ENCODE peak calls at places on chromosome 3, in ten cellular contexts. One of them, this sample, is unnamed.

GRCh38 chr3:16917256-16917935 is 32.6 kb downstream of the PLCL2 start:
- DNase-seq in activated naive CD8-positive, alpha-beta T cell treated with anti-CD3 and anti-CD28 coated beads, Interleukin-2, amount 50 U/mL, for 24 hours: no peak
- DNase-seq in stimulated activated CD4-positive, alpha-beta T cell treated with anti-CD3 and anti-CD28 coated beads, Interleukin-1b, Interleukin-23, amount 100 ng/mL, for 24 hours: no peak
- DNase-seq in T1000: peak
- DNase-seq in NCI-H774: no peak
- DNase-seq in HT1080: peak
- DNase-seq in kidney epithelial cell: peak
- DNase-seq in fibroblast of pulmonary artery: no peak
- DNase-seq in neural progenitor cell: no peak
- DNase-seq in NCI-H748 treated with DMSO at 0.1 percent for 48 hours: no peak
- DNase-seq in this sample: no peak

GRCh38 chr3:177827517-177828249 is 630.4 kb upstream of the TBL1XR1 start:
- DNase-seq in activated naive CD8-positive, alpha-beta T cell treated with anti-CD3 and anti-CD28 coated beads, Interleukin-2, amount 50 U/mL, for 24 hours: no peak
- DNase-seq in stimulated activated CD4-positive, alpha-beta T cell treated with anti-CD3 and anti-CD28 coated beads, Interleukin-1b, Interleukin-23, amount 100 ng/mL, for 24 hours: no peak
- DNase-seq in T1000: peak
- DNase-seq in NCI-H774: no peak
- DNase-seq in HT1080: peak
- DNase-seq in kidney epithelial cell: peak
- DNase-seq in fibroblast of pulmonary artery: peak
- DNase-seq in neural progenitor cell: no peak
- DNase-seq in NCI-H748 treated with DMSO at 0.1 percent for 48 hours: no peak
- DNase-seq in this sample: no peak

GRCh38 chr3:52397676-52398399 is 47.1 kb downstream of the SEMA3G start:
- DNase-seq in activated naive CD8-positive, alpha-beta T cell treated with anti-CD3 and anti-CD28 coated beads, Interleukin-2, amount 50 U/mL, for 24 hours: no peak
- DNase-seq in stimulated activated CD4-positive, alpha-beta T cell treated with anti-CD3 and anti-CD28 coated beads, Interleukin-1b, Interleukin-23, amount 100 ng/mL, for 24 hours: no peak
- DNase-seq in T1000: no peak
- DNase-seq in NCI-H774: no peak
- DNase-seq in HT1080: no peak
- DNase-seq in kidney epithelial cell: no peak
- DNase-seq in fibroblast of pulmonary artery: no peak
- DNase-seq in neural progenitor cell: no peak
- DNase-seq in NCI-H748 treated with DMSO at 0.1 percent for 48 hours: no peak
- DNase-seq in this sample: no peak

GRCh38 chr3:183868804-183869203 is 15.9 kb downstream of the PARL start:
- DNase-seq in activated naive CD8-positive, alpha-beta T cell treated with anti-CD3 and anti-CD28 coated beads, Interleukin-2, amount 50 U/mL, for 24 hours: no peak
- DNase-seq in stimulated activated CD4-positive, alpha-beta T cell treated with anti-CD3 and anti-CD28 coated beads, Interleukin-1b, Interleukin-23, amount 100 ng/mL, for 24 hours: no peak
- DNase-seq in T1000: no peak
- DNase-seq in NCI-H774: no peak
- DNase-seq in HT1080: no peak
- DNase-seq in kidney epithelial cell: no peak
- DNase-seq in fibroblast of pulmonary artery: no peak
- DNase-seq in neural progenitor cell: no peak
- DNase-seq in NCI-H748 treated with DMSO at 0.1 percent for 48 hours: no peak
- DNase-seq in this sample: no peak

GRCh38 chr3:151895478-151895877 is 22.0 kb downstream of the SUCNR1 start:
- DNase-seq in activated naive CD8-positive, alpha-beta T cell treated with anti-CD3 and anti-CD28 coated beads, Interleukin-2, amount 50 U/mL, for 24 hours: no peak
- DNase-seq in stimulated activated CD4-positive, alpha-beta T cell treated with anti-CD3 and anti-CD28 coated beads, Interleukin-1b, Interleukin-23, amount 100 ng/mL, for 24 hours: no peak
- DNase-seq in T1000: no peak
- DNase-seq in NCI-H774: no peak
- DNase-seq in HT1080: no peak
- DNase-seq in kidney epithelial cell: no peak
- DNase-seq in fibroblast of pulmonary artery: no peak
- DNase-seq in neural progenitor cell: no peak
- DNase-seq in NCI-H748 treated with DMSO at 0.1 percent for 48 hours: no peak
- DNase-seq in this sample: no peak

GRCh38 chr3:108494862-108495531 is 15.4 kb downstream of the MYH15 start:
- DNase-seq in activated naive CD8-positive, alpha-beta T cell treated with anti-CD3 and anti-CD28 coated beads, Interleukin-2, amount 50 U/mL, for 24 hours: no peak
- DNase-seq in stimulated activated CD4-positive, alpha-beta T cell treated with anti-CD3 and anti-CD28 coated beads, Interleukin-1b, Interleukin-23, amount 100 ng/mL, for 24 hours: no peak
- DNase-seq in T1000: no peak
- DNase-seq in NCI-H774: no peak
- DNase-seq in HT1080: no peak
- DNase-seq in kidney epithelial cell: no peak
- DNase-seq in fibroblast of pulmonary artery: no peak
- DNase-seq in neural progenitor cell: no peak
- DNase-seq in NCI-H748 treated with DMSO at 0.1 percent for 48 hours: no peak
- DNase-seq in this sample: no peak

GRCh38 chr3:141623732-141624131 is 114.4 kb upstream of the RNF7 start:
- DNase-seq in activated naive CD8-positive, alpha-beta T cell treated with anti-CD3 and anti-CD28 coated beads, Interleukin-2, amount 50 U/mL, for 24 hours: no peak
- DNase-seq in stimulated activated CD4-positive, alpha-beta T cell treated with anti-CD3 and anti-CD28 coated beads, Interleukin-1b, Interleukin-23, amount 100 ng/mL, for 24 hours: no peak
- DNase-seq in T1000: no peak
- DNase-seq in NCI-H774: no peak
- DNase-seq in HT1080: no peak
- DNase-seq in kidney epithelial cell: no peak
- DNase-seq in fibroblast of pulmonary artery: no peak
- DNase-seq in neural progenitor cell: no peak
- DNase-seq in NCI-H748 treated with DMSO at 0.1 percent for 48 hours: no peak
- DNase-seq in this sample: no peak

GRCh38 chr3:9278085-9278484 is 28.6 kb upstream of the SRGAP3 start:
- DNase-seq in activated naive CD8-positive, alpha-beta T cell treated with anti-CD3 and anti-CD28 coated beads, Interleukin-2, amount 50 U/mL, for 24 hours: no peak
- DNase-seq in stimulated activated CD4-positive, alpha-beta T cell treated with anti-CD3 and anti-CD28 coated beads, Interleukin-1b, Interleukin-23, amount 100 ng/mL, for 24 hours: no peak
- DNase-seq in T1000: no peak
- DNase-seq in NCI-H774: no peak
- DNase-seq in HT1080: no peak
- DNase-seq in kidney epithelial cell: no peak
- DNase-seq in fibroblast of pulmonary artery: no peak
- DNase-seq in neural progenitor cell: no peak
- DNase-seq in NCI-H748 treated with DMSO at 0.1 percent for 48 hours: no peak
- DNase-seq in this sample: no peak

GRCh38 chr3:139659511-139659910 is 18.3 kb downstream of the NMNAT3 start:
- DNase-seq in activated naive CD8-positive, alpha-beta T cell treated with anti-CD3 and anti-CD28 coated beads, Interleukin-2, amount 50 U/mL, for 24 hours: no peak
- DNase-seq in stimulated activated CD4-positive, alpha-beta T cell treated with anti-CD3 and anti-CD28 coated beads, Interleukin-1b, Interleukin-23, amount 100 ng/mL, for 24 hours: no peak
- DNase-seq in T1000: no peak
- DNase-seq in NCI-H774: no peak
- DNase-seq in HT1080: no peak
- DNase-seq in kidney epithelial cell: no peak
- DNase-seq in fibroblast of pulmonary artery: no peak
- DNase-seq in neural progenitor cell: no peak
- DNase-seq in NCI-H748 treated with DMSO at 0.1 percent for 48 hours: no peak
- DNase-seq in this sample: no peak

GRCh38 chr3:114741066-114741465 is 406.0 kb downstream of the ZBTB20 start:
- DNase-seq in activated naive CD8-positive, alpha-beta T cell treated with anti-CD3 and anti-CD28 coated beads, Interleukin-2, amount 50 U/mL, for 24 hours: no peak
- DNase-seq in stimulated activated CD4-positive, alpha-beta T cell treated with anti-CD3 and anti-CD28 coated beads, Interleukin-1b, Interleukin-23, amount 100 ng/mL, for 24 hours: no peak
- DNase-seq in T1000: no peak
- DNase-seq in NCI-H774: no peak
- DNase-seq in HT1080: peak
- DNase-seq in kidney epithelial cell: no peak
- DNase-seq in fibroblast of pulmonary artery: no peak
- DNase-seq in neural progenitor cell: no peak
- DNase-seq in NCI-H748 treated with DMSO at 0.1 percent for 48 hours: no peak
- DNase-seq in this sample: no peak

GRCh38 chr3:115401298-115401697 is 222.0 kb upstream of the GAP43 start:
- DNase-seq in activated naive CD8-positive, alpha-beta T cell treated with anti-CD3 and anti-CD28 coated beads, Interleukin-2, amount 50 U/mL, for 24 hours: no peak
- DNase-seq in stimulated activated CD4-positive, alpha-beta T cell treated with anti-CD3 and anti-CD28 coated beads, Interleukin-1b, Interleukin-23, amount 100 ng/mL, for 24 hours: no peak
- DNase-seq in T1000: no peak
- DNase-seq in NCI-H774: no peak
- DNase-seq in HT1080: peak
- DNase-seq in kidney epithelial cell: no peak
- DNase-seq in fibroblast of pulmonary artery: peak
- DNase-seq in neural progenitor cell: no peak
- DNase-seq in NCI-H748 treated with DMSO at 0.1 percent for 48 hours: no peak
- DNase-seq in this sample: no peak

GRCh38 chr3:171156455-171157005 is 130.0 kb upstream of the SLC2A2 start:
- DNase-seq in activated naive CD8-positive, alpha-beta T cell treated with anti-CD3 and anti-CD28 coated beads, Interleukin-2, amount 50 U/mL, for 24 hours: no peak
- DNase-seq in stimulated activated CD4-positive, alpha-beta T cell treated with anti-CD3 and anti-CD28 coated beads, Interleukin-1b, Interleukin-23, amount 100 ng/mL, for 24 hours: no peak
- DNase-seq in T1000: no peak
- DNase-seq in NCI-H774: no peak
- DNase-seq in HT1080: peak
- DNase-seq in kidney epithelial cell: no peak
- DNase-seq in fibroblast of pulmonary artery: no peak
- DNase-seq in neural progenitor cell: no peak
- DNase-seq in NCI-H748 treated with DMSO at 0.1 percent for 48 hours: no peak
- DNase-seq in this sample: no peak

GRCh38 chr3:14289590-14290453 is 111.2 kb downstream of the LSM3 start:
- DNase-seq in activated naive CD8-positive, alpha-beta T cell treated with anti-CD3 and anti-CD28 coated beads, Interleukin-2, amount 50 U/mL, for 24 hours: no peak
- DNase-seq in stimulated activated CD4-positive, alpha-beta T cell treated with anti-CD3 and anti-CD28 coated beads, Interleukin-1b, Interleukin-23, amount 100 ng/mL, for 24 hours: no peak
- DNase-seq in T1000: no peak
- DNase-seq in NCI-H774: no peak
- DNase-seq in HT1080: peak
- DNase-seq in kidney epithelial cell: peak
- DNase-seq in fibroblast of pulmonary artery: peak
- DNase-seq in neural progenitor cell: no peak
- DNase-seq in NCI-H748 treated with DMSO at 0.1 percent for 48 hours: no peak
- DNase-seq in this sample: no peak

GRCh38 chr3:37666618-37667017 is 195.1 kb upstream of the CTDSPL start:
- DNase-seq in activated naive CD8-positive, alpha-beta T cell treated with anti-CD3 and anti-CD28 coated beads, Interleukin-2, amount 50 U/mL, for 24 hours: no peak
- DNase-seq in stimulated activated CD4-positive, alpha-beta T cell treated with anti-CD3 and anti-CD28 coated beads, Interleukin-1b, Interleukin-23, amount 100 ng/mL, for 24 hours: no peak
- DNase-seq in T1000: no peak
- DNase-seq in NCI-H774: no peak
- DNase-seq in HT1080: no peak
- DNase-seq in kidney epithelial cell: no peak
- DNase-seq in fibroblast of pulmonary artery: no peak
- DNase-seq in neural progenitor cell: no peak
- DNase-seq in NCI-H748 treated with DMSO at 0.1 percent for 48 hours: no peak
- DNase-seq in this sample: no peak

GRCh38 chr3:119841808-119842471 is 60.0 kb downstream of the NR1I2 start:
- DNase-seq in activated naive CD8-positive, alpha-beta T cell treated with anti-CD3 and anti-CD28 coated beads, Interleukin-2, amount 50 U/mL, for 24 hours: no peak
- DNase-seq in stimulated activated CD4-positive, alpha-beta T cell treated with anti-CD3 and anti-CD28 coated beads, Interleukin-1b, Interleukin-23, amount 100 ng/mL, for 24 hours: no peak
- DNase-seq in T1000: no peak
- DNase-seq in NCI-H774: no peak
- DNase-seq in HT1080: no peak
- DNase-seq in kidney epithelial cell: no peak
- DNase-seq in fibroblast of pulmonary artery: no peak
- DNase-seq in neural progenitor cell: no peak
- DNase-seq in NCI-H748 treated with DMSO at 0.1 percent for 48 hours: no peak
- DNase-seq in this sample: no peak

GRCh38 chr3:135840436-135840835 is 125.1 kb upstream of the PPP2R3A start:
- DNase-seq in activated naive CD8-positive, alpha-beta T cell treated with anti-CD3 and anti-CD28 coated beads, Interleukin-2, amount 50 U/mL, for 24 hours: no peak
- DNase-seq in stimulated activated CD4-positive, alpha-beta T cell treated with anti-CD3 and anti-CD28 coated beads, Interleukin-1b, Interleukin-23, amount 100 ng/mL, for 24 hours: no peak
- DNase-seq in T1000: no peak
- DNase-seq in NCI-H774: no peak
- DNase-seq in HT1080: no peak
- DNase-seq in kidney epithelial cell: no peak
- DNase-seq in fibroblast of pulmonary artery: no peak
- DNase-seq in neural progenitor cell: no peak
- DNase-seq in NCI-H748 treated with DMSO at 0.1 percent for 48 hours: no peak
- DNase-seq in this sample: no peak

GRCh38 chr3:122247825-122248185 is 64.3 kb downstream of the CASR start:
- DNase-seq in activated naive CD8-positive, alpha-beta T cell treated with anti-CD3 and anti-CD28 coated beads, Interleukin-2, amount 50 U/mL, for 24 hours: no peak
- DNase-seq in stimulated activated CD4-positive, alpha-beta T cell treated with anti-CD3 and anti-CD28 coated beads, Interleukin-1b, Interleukin-23, amount 100 ng/mL, for 24 hours: no peak
- DNase-seq in T1000: no peak
- DNase-seq in NCI-H774: no peak
- DNase-seq in HT1080: no peak
- DNase-seq in kidney epithelial cell: peak
- DNase-seq in fibroblast of pulmonary artery: no peak
- DNase-seq in neural progenitor cell: no peak
- DNase-seq in NCI-H748 treated with DMSO at 0.1 percent for 48 hours: no peak
- DNase-seq in this sample: no peak

GRCh38 chr3:133303430-133303829 is 96.4 kb upstream of the BFSP2 start:
- DNase-seq in activated naive CD8-positive, alpha-beta T cell treated with anti-CD3 and anti-CD28 coated beads, Interleukin-2, amount 50 U/mL, for 24 hours: no peak
- DNase-seq in stimulated activated CD4-positive, alpha-beta T cell treated with anti-CD3 and anti-CD28 coated beads, Interleukin-1b, Interleukin-23, amount 100 ng/mL, for 24 hours: no peak
- DNase-seq in T1000: no peak
- DNase-seq in NCI-H774: no peak
- DNase-seq in HT1080: no peak
- DNase-seq in kidney epithelial cell: no peak
- DNase-seq in fibroblast of pulmonary artery: no peak
- DNase-seq in neural progenitor cell: no peak
- DNase-seq in NCI-H748 treated with DMSO at 0.1 percent for 48 hours: no peak
- DNase-seq in this sample: no peak

GRCh38 chr3:29285356-29286070 is 4.6 kb downstream of the RBMS3 start:
- DNase-seq in activated naive CD8-positive, alpha-beta T cell treated with anti-CD3 and anti-CD28 coated beads, Interleukin-2, amount 50 U/mL, for 24 hours: no peak
- DNase-seq in stimulated activated CD4-positive, alpha-beta T cell treated with anti-CD3 and anti-CD28 coated beads, Interleukin-1b, Interleukin-23, amount 100 ng/mL, for 24 hours: no peak
- DNase-seq in T1000: no peak
- DNase-seq in NCI-H774: no peak
- DNase-seq in HT1080: no peak
- DNase-seq in kidney epithelial cell: no peak
- DNase-seq in fibroblast of pulmonary artery: peak
- DNase-seq in neural progenitor cell: no peak
- DNase-seq in NCI-H748 treated with DMSO at 0.1 percent for 48 hours: no peak
- DNase-seq in this sample: no peak

GRCh38 chr3:118850687-118851086 is 184.0 kb downstream of the IGSF11 start:
- DNase-seq in activated naive CD8-positive, alpha-beta T cell treated with anti-CD3 and anti-CD28 coated beads, Interleukin-2, amount 50 U/mL, for 24 hours: no peak
- DNase-seq in stimulated activated CD4-positive, alpha-beta T cell treated with anti-CD3 and anti-CD28 coated beads, Interleukin-1b, Interleukin-23, amount 100 ng/mL, for 24 hours: no peak
- DNase-seq in T1000: no peak
- DNase-seq in NCI-H774: no peak
- DNase-seq in HT1080: no peak
- DNase-seq in kidney epithelial cell: no peak
- DNase-seq in fibroblast of pulmonary artery: no peak
- DNase-seq in neural progenitor cell: peak
- DNase-seq in NCI-H748 treated with DMSO at 0.1 percent for 48 hours: no peak
- DNase-seq in this sample: no peak

GRCh38 chr3:53350652-53351051 is 3.3 kb upstream of the DCP1A start:
- DNase-seq in activated naive CD8-positive, alpha-beta T cell treated with anti-CD3 and anti-CD28 coated beads, Interleukin-2, amount 50 U/mL, for 24 hours: no peak
- DNase-seq in stimulated activated CD4-positive, alpha-beta T cell treated with anti-CD3 and anti-CD28 coated beads, Interleukin-1b, Interleukin-23, amount 100 ng/mL, for 24 hours: no peak
- DNase-seq in T1000: no peak
- DNase-seq in NCI-H774: no peak
- DNase-seq in HT1080: peak
- DNase-seq in kidney epithelial cell: no peak
- DNase-seq in fibroblast of pulmonary artery: no peak
- DNase-seq in neural progenitor cell: peak
- DNase-seq in NCI-H748 treated with DMSO at 0.1 percent for 48 hours: no peak
- DNase-seq in this sample: no peak

GRCh38 chr3:149463921-149464320 is 10.6 kb upstream of the TM4SF4 start:
- DNase-seq in activated naive CD8-positive, alpha-beta T cell treated with anti-CD3 and anti-CD28 coated beads, Interleukin-2, amount 50 U/mL, for 24 hours: no peak
- DNase-seq in stimulated activated CD4-positive, alpha-beta T cell treated with anti-CD3 and anti-CD28 coated beads, Interleukin-1b, Interleukin-23, amount 100 ng/mL, for 24 hours: no peak
- DNase-seq in T1000: no peak
- DNase-seq in NCI-H774: no peak
- DNase-seq in HT1080: no peak
- DNase-seq in kidney epithelial cell: no peak
- DNase-seq in fibroblast of pulmonary artery: no peak
- DNase-seq in neural progenitor cell: no peak
- DNase-seq in NCI-H748 treated with DMSO at 0.1 percent for 48 hours: no peak
- DNase-seq in this sample: no peak

GRCh38 chr3:481680-482079 is 285.1 kb downstream of the CHL1 start:
- DNase-seq in activated naive CD8-positive, alpha-beta T cell treated with anti-CD3 and anti-CD28 coated beads, Interleukin-2, amount 50 U/mL, for 24 hours: no peak
- DNase-seq in stimulated activated CD4-positive, alpha-beta T cell treated with anti-CD3 and anti-CD28 coated beads, Interleukin-1b, Interleukin-23, amount 100 ng/mL, for 24 hours: no peak
- DNase-seq in T1000: no peak
- DNase-seq in NCI-H774: no peak
- DNase-seq in HT1080: no peak
- DNase-seq in kidney epithelial cell: no peak
- DNase-seq in fibroblast of pulmonary artery: no peak
- DNase-seq in neural progenitor cell: no peak
- DNase-seq in NCI-H748 treated with DMSO at 0.1 percent for 48 hours: no peak
- DNase-seq in this sample: peak

GRCh38 chr3:122560680-122561079 is 3.4 kb downstream of the PARP9 start:
- DNase-seq in activated naive CD8-positive, alpha-beta T cell treated with anti-CD3 and anti-CD28 coated beads, Interleukin-2, amount 50 U/mL, for 24 hours: peak
- DNase-seq in stimulated activated CD4-positive, alpha-beta T cell treated with anti-CD3 and anti-CD28 coated beads, Interleukin-1b, Interleukin-23, amount 100 ng/mL, for 24 hours: peak
- DNase-seq in T1000: no peak
- DNase-seq in NCI-H774: peak
- DNase-seq in HT1080: peak
- DNase-seq in kidney epithelial cell: no peak
- DNase-seq in fibroblast of pulmonary artery: peak
- DNase-seq in neural progenitor cell: peak
- DNase-seq in NCI-H748 treated with DMSO at 0.1 percent for 48 hours: no peak
- DNase-seq in this sample: peak

This sample was measured in D341Med.